ENCODE peak calls at places on chromosomes 2 and 18, in ten cellular contexts. V is small intestine; S is chondrocyte; N is stimulated activated CD4-positive, alpha-beta T cell treated with anti-CD3 and anti-CD28 coated beads, Interleukin-15, amount 100 ng/mL, for 48 hours; J is pancreas; Q is iris pigment epithelial cell; M is stimulated activated CD8-positive, alpha-beta memory T cell treated with anti-CD3 and anti-CD28 coated beads, Interleukin-12 subunit alpha, Interleukin-12 subunit beta, amount 100 ng/mL, for 1 hour; O is posterior cingulate gyrus; I is Jurkat, Clone E6-1; T is lung microvascular endothelial cell. H is an unnamed sample.

GRCh38 chr2:173386441-173387044 is 31.9 kb downstream of the CDCA7 start:
- DNase-seq in V (no peak), S (no peak), N (no peak), J (no peak), Q (no peak), M (no peak), O (no peak), I (no peak), T (no peak), H (no peak)

GRCh38 chr2:46719499-46719898 is 196.1 kb downstream of the MCFD2 start:
- DNase-seq in V (no peak), S (no peak), N (no peak), J (no peak), Q (peak), M (no peak), O (no peak), I (peak), T (no peak), H (no peak)

GRCh38 chr2:102229141-102229764 is 42.4 kb downstream of the IL1RL2 start:
- DNase-seq in V (no peak), S (no peak), N (no peak), J (no peak), Q (no peak), M (no peak), O (no peak), I (no peak), T (no peak), H (no peak)

GRCh38 chr2:129922571-129923264 is 56.7 kb upstream of the RAB6C start:
- DNase-seq in V (no peak), S (no peak), N (no peak), J (no peak), Q (no peak), M (no peak), O (no peak), I (no peak), T (no peak), H (no peak)

GRCh38 chr18:10140928-10141327 is 227.1 kb downstream of the VAPA start:
- DNase-seq in V (peak), S (no peak), N (no peak), J (peak), Q (peak), M (no peak), O (no peak), I (no peak), T (no peak), H (no peak)

GRCh38 chr2:46002507-46002883 is 294.7 kb upstream of the EPAS1 start:
- DNase-seq in V (no peak), S (no peak), N (no peak), J (no peak), Q (peak), M (no peak), O (no peak), I (no peak), T (no peak), H (no peak)

GRCh38 chr2:168699834-168700417 is 102.5 kb upstream of the NOSTRIN start:
- DNase-seq in V (peak), S (no peak), N (no peak), J (peak), Q (peak), M (no peak), O (peak), I (no peak), T (no peak), H (no peak)

GRCh38 chr18:36420826-36421225 is 123.3 kb downstream of the FHOD3 start:
- DNase-seq in V (no peak), S (no peak), N (no peak), J (no peak), Q (no peak), M (no peak), O (no peak), I (no peak), T (no peak), H (no peak)

GRCh38 chr2:127579231-127579630 is 43.7 kb downstream of the MYO7B start:
- DNase-seq in V (no peak), S (peak), N (no peak), J (no peak), Q (no peak), M (no peak), O (no peak), I (no peak), T (no peak), H (no peak)

GRCh38 chr2:239288951-239289481 is 111.8 kb downstream of the HDAC4 start:
- DNase-seq in V (no peak), S (peak), N (no peak), J (no peak), Q (no peak), M (no peak), O (peak), I (peak), T (no peak), H (no peak)

GRCh38 chr2:46390036-46390435 is 89.3 kb upstream of the TMEM247 start:
- DNase-seq in V (no peak), S (no peak), N (no peak), J (no peak), Q (no peak), M (no peak), O (no peak), I (no peak), T (no peak), H (no peak)

GRCh38 chr18:46630991-46631390 is 26.0 kb downstream of the LOXHD1 start:
- DNase-seq in V (no peak), S (no peak), N (no peak), J (no peak), Q (no peak), M (no peak), O (no peak), I (no peak), T (no peak), H (no peak)

GRCh38 chr2:183995632-183996031 is 602.7 kb upstream of the ZNF804A start:
- DNase-seq in V (no peak), S (no peak), N (no peak), J (peak), Q (peak), M (no peak), O (no peak), I (no peak), T (no peak), H (peak)

GRCh38 chr2:46874236-46874929 is 41.2 kb downstream of the MCFD2 start:
- DNase-seq in V (no peak), S (no peak), N (no peak), J (no peak), Q (peak), M (no peak), O (no peak), I (no peak), T (no peak), H (no peak)

GRCh38 chr2:215841175-215841816 is 172.1 kb downstream of the MREG start:
- DNase-seq in V (peak), S (no peak), N (no peak), J (no peak), Q (no peak), M (no peak), O (no peak), I (no peak), T (no peak), H (no peak)

GRCh38 chr2:71277536-71278103 is 50.7 kb upstream of the PAIP2B start:
- DNase-seq in V (peak), S (no peak), N (no peak), J (peak), Q (no peak), M (no peak), O (peak), I (no peak), T (peak), H (peak)

GRCh38 chr2:207711750-207712487 is 479 bp downstream of the CCNYL1 start:
- DNase-seq in V (peak), S (peak), N (peak), J (peak), Q (peak), M (peak), O (peak), I (peak), T (peak), H (peak)

GRCh38 chr2:66379473-66379872 is 55.5 kb upstream of the MEIS1 start:
- DNase-seq in V (no peak), S (no peak), N (no peak), J (no peak), Q (no peak), M (no peak), O (no peak), I (no peak), T (no peak), H (no peak)

GRCh38 chr2:133844214-133844892 is 276.1 kb upstream of the NCKAP5 start:
- DNase-seq in V (peak), S (no peak), N (peak), J (peak), Q (peak), M (peak), O (peak), I (peak), T (peak), H (peak)

GRCh38 chr2:67825476-67825875 is 237.3 kb downstream of the C1D start:
- DNase-seq in V (no peak), S (no peak), N (no peak), J (no peak), Q (peak), M (no peak), O (no peak), I (no peak), T (peak), H (peak)

GRCh38 chr18:51076503-51076902 is 46.5 kb downstream of the SMAD4 start:
- DNase-seq in V (no peak), S (no peak), N (no peak), J (no peak), Q (no peak), M (no peak), O (no peak), I (no peak), T (no peak), H (no peak)

GRCh38 chr2:2567776-2568175 is 236.7 kb upstream of the MYT1L start:
- DNase-seq in V (no peak), S (no peak), N (no peak), J (no peak), Q (no peak), M (no peak), O (no peak), I (no peak), T (no peak), H (no peak)

GRCh38 chr2:153940511-153940910 is 68.8 kb downstream of the GALNT13 start:
- DNase-seq in V (no peak), S (no peak), N (no peak), J (no peak), Q (peak), M (no peak), O (no peak), I (no peak), T (no peak), H (no peak)

GRCh38 chr18:79902075-79902474 is 49.4 kb downstream of the SLC66A2 start:
- DNase-seq in V (no peak), S (no peak), N (no peak), J (no peak), Q (no peak), M (no peak), O (peak), I (no peak), T (no peak), H (no peak)

GRCh38 chr2:62149708-62150107 is 46.2 kb upstream of the B3GNT2 start:
- DNase-seq in V (no peak), S (no peak), N (no peak), J (no peak), Q (peak), M (no peak), O (no peak), I (no peak), T (peak), H (peak)

GRCh38 chr2:216804357-216805350 is 55.2 kb downstream of the TNP1 start:
- DNase-seq in V (peak), S (no peak), N (no peak), J (no peak), Q (no peak), M (no peak), O (no peak), I (no peak), T (no peak), H (no peak)

GRCh38 chr18:32183503-32183902 is 6.3 kb upstream of the MEP1B start:
- DNase-seq in V (no peak), S (no peak), N (no peak), J (no peak), Q (no peak), M (no peak), O (no peak), I (no peak), T (no peak), H (no peak)

GRCh38 chr2:110105608-110106467 is 9.8 kb downstream of the MALL start:
- DNase-seq in V (peak), S (no peak), N (no peak), J (no peak), Q (peak), M (no peak), O (no peak), I (no peak), T (peak), H (peak)